ENCODE peak calls at places on chromosome 6, in nine cellular contexts. J, M, N, V, H, E, G, A and R are unnamed samples.

GRCh38 chr6:114007451-114007953 is 36.6 kb upstream of the HDAC2 start:
- DNase-seq in J (no peak), M (peak; percentile 76), N (no peak), V (no peak), H (no peak), E (no peak), G (no peak), A (no peak), R (no peak)

GRCh38 chr6:166342293-166343156 is at the start of gene SFT2D1:
- DNase-seq in J (peak; percentile 77), M (peak; percentile 95), N (peak; percentile 66), V (peak; percentile 90), H (peak; percentile 81), E (peak; percentile 55), G (peak; percentile 86), A (peak; percentile 83), R (peak; percentile 87)

GRCh38 chr6:157144861-157145260 is 178.5 kb downstream of the TMEM242 start:
- DNase-seq in J (no peak), M (no peak), N (no peak), V (no peak), H (no peak), E (no peak), G (no peak), A (no peak), R (no peak)

GRCh38 chr6:144659202-144659731 is 374.1 kb downstream of the UTRN start:
- DNase-seq in J (peak; percentile 87), M (peak; percentile 45), N (peak; percentile 54), V (no peak), H (peak; percentile 35), E (no peak), G (peak; percentile 31), A (peak; percentile 25), R (no peak)

GRCh38 chr6:154267508-154268106 is 89.0 kb downstream of the IPCEF1 start:
- DNase-seq in J (no peak), M (no peak), N (no peak), V (no peak), H (no peak), E (no peak), G (no peak), A (no peak), R (no peak)

GRCh38 chr6:163457637-163458561 is 43.4 kb downstream of the QKI start:
- DNase-seq in J (peak; percentile 94), M (peak; percentile 44), N (peak; percentile 96), V (no peak), H (no peak), E (peak; percentile 86), G (no peak), A (peak; percentile 22), R (no peak)

GRCh38 chr6:152642578-152643375 is 5.6 kb upstream of the SYNE1 start:
- DNase-seq in J (peak; percentile 18), M (peak; percentile 89), N (peak; percentile 49), V (peak; percentile 72), H (peak; percentile 36), E (peak; percentile 57), G (peak; percentile 61), A (peak; percentile 59), R (no peak)

GRCh38 chr6:5728726-5729434 is 277.8 kb downstream of the NRN1 start:
- DNase-seq in J (no peak), M (no peak), N (peak; percentile 53), V (no peak), H (no peak), E (peak; percentile 41), G (no peak), A (no peak), R (no peak)

GRCh38 chr6:169985121-169986015 is 233.9 kb downstream of the ERMARD start:
- DNase-seq in J (no peak), M (no peak), N (no peak), V (no peak), H (no peak), E (no peak), G (no peak), A (no peak), R (no peak)

GRCh38 chr6:87817226-87817625 is 115.2 kb upstream of the AKIRIN2 start:
- DNase-seq in J (no peak), M (no peak), N (peak; percentile 12), V (no peak), H (no peak), E (no peak), G (no peak), A (no peak), R (no peak)

GRCh38 chr6:154953644-154954043 is 41.5 kb upstream of the TIAM2 start:
- DNase-seq in J (no peak), M (no peak), N (no peak), V (no peak), H (no peak), E (no peak), G (no peak), A (no peak), R (no peak)

GRCh38 chr6:137399949-137400443 is 94.2 kb downstream of the OLIG3 start:
- DNase-seq in J (no peak), M (peak; percentile 53), N (no peak), V (no peak), H (no peak), E (no peak), G (peak; percentile 26), A (no peak), R (no peak)

GRCh38 chr6:24394777-24395437 is 7.8 kb upstream of the MRS2 start:
- DNase-seq in J (peak; percentile 78), M (no peak), N (peak; percentile 97), V (no peak), H (no peak), E (peak; percentile 82), G (no peak), A (no peak), R (no peak)

GRCh38 chr6:138104618-138105213 is 2.5 kb downstream of the PERP start:
- DNase-seq in J (no peak), M (no peak), N (no peak), V (no peak), H (no peak), E (no peak), G (no peak), A (no peak), R (no peak)

GRCh38 chr6:142478117-142478516 is 176.3 kb downstream of the ADGRG6 start:
- DNase-seq in J (peak; percentile 28), M (peak; percentile 34), N (peak; percentile 69), V (no peak), H (no peak), E (peak; percentile 60), G (no peak), A (no peak), R (no peak)

GRCh38 chr6:42520786-42521607 is 42.8 kb upstream of the UBR2 start:
- DNase-seq in J (peak; percentile 19), M (peak; percentile 72), N (peak; percentile 85), V (no peak), H (no peak), E (peak; percentile 83), G (no peak), A (no peak), R (no peak)

DNA sequence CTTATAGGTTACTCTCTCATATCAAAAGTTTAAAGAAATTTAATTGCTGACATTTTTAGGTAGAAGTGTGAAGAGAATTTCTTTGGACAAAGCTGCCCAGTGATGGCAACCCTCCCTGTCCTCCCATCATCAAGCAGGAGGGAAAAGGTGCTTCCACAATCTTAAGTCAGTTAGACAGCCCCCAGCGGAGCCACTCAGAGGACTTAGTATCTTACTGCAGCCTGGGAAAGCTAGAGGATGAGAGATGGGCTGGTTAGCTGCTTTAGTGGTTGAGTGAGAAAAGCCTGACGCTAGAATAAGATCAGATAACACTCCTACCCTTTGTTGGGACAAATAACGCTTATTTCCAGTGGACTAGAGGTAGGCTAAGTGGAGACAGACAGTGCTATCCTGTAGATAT is 227.1 kb downstream of the RFPL4B start:
- DNase-seq in J (no peak), M (no peak), N (no peak), V (no peak), H (no peak), E (no peak), G (no peak), A (no peak), R (no peak)
- TF ChIP-seq CTCF in J (no peak), M (no peak), N (no peak), V (no peak), H (no peak), E (no peak), G (no peak), A (no peak), R (no peak)

GRCh38 chr6:159654483-159655098 is 38.5 kb downstream of the SOD2 start:
- DNase-seq in J (peak; percentile 79), M (peak; percentile 59), N (peak; percentile 74), V (no peak), H (no peak), E (peak; percentile 68), G (no peak), A (peak; percentile 24), R (no peak)
- TF ChIP-seq CTCF in J (peak; percentile 42), M (peak; percentile 37), N (peak; percentile 50), V (peak; percentile 75), H (peak; percentile 49), E (peak; percentile 92), G (peak; percentile 58), A (peak; percentile 55), R (peak; percentile 77)

GRCh38 chr6:126628125-126628524 is 288.2 kb downstream of the CENPW start:
- DNase-seq in J (no peak), M (peak; percentile 23), N (no peak), V (no peak), H (no peak), E (no peak), G (no peak), A (no peak), R (no peak)
- TF ChIP-seq CTCF in J (peak; percentile 7), M (peak; percentile 43), N (no peak), V (no peak), H (no peak), E (no peak), G (no peak), A (no peak), R (no peak)

GRCh38 chr6:34544776-34545471 is 11.2 kb downstream of the SPDEF start:
- DNase-seq in J (no peak), M (no peak), N (peak; percentile 8), V (no peak), H (no peak), E (no peak), G (no peak), A (no peak), R (no peak)
- TF ChIP-seq CTCF in J (no peak), M (no peak), N (no peak), V (no peak), H (no peak), E (no peak), G (no peak), A (no peak), R (no peak)

GRCh38 chr6:83804886-83805285 is 48.3 kb upstream of the RIPPLY2 start:
- DNase-seq in J (no peak), M (no peak), N (no peak), V (no peak), H (no peak), E (no peak), G (no peak), A (no peak), R (no peak)
- TF ChIP-seq CTCF in J (no peak), M (no peak), N (no peak), V (no peak), H (no peak), E (no peak), G (no peak), A (no peak), R (peak; percentile 13)